ENCODE peak calls at places on chromosome 3, in seven cellular contexts. One of them, this sample, is unnamed.

GRCh38 chr3:173747427-173747826 is 349.9 kb downstream of the NLGN1 start:
- DNase-seq in AG09309: no peak
- DNase-seq in putamen: no peak
- DNase-seq in fibroblast of villous mesenchyme: no peak
- DNase-seq in cardiac muscle cell: no peak
- DNase-seq in stimulated activated CD8-positive, alpha-beta memory T cell treated with anti-CD3 and anti-CD28 coated beads, Interleukin-7, amount 100 ng/mL, for 4 hours: no peak
- DNase-seq in iPS-NIHi11: no peak
- DNase-seq in this sample: no peak

GRCh38 chr3:182357928-182358327 is 435.4 kb upstream of the ATP11B start:
- DNase-seq in AG09309: no peak
- DNase-seq in putamen: no peak
- DNase-seq in fibroblast of villous mesenchyme: no peak
- DNase-seq in cardiac muscle cell: no peak
- DNase-seq in stimulated activated CD8-positive, alpha-beta memory T cell treated with anti-CD3 and anti-CD28 coated beads, Interleukin-7, amount 100 ng/mL, for 4 hours: no peak
- DNase-seq in iPS-NIHi11: no peak
- DNase-seq in this sample: no peak

GRCh38 chr3:118165413-118165812 is 869.2 kb downstream of the IGSF11 start:
- DNase-seq in AG09309: no peak
- DNase-seq in putamen: no peak
- DNase-seq in fibroblast of villous mesenchyme: no peak
- DNase-seq in cardiac muscle cell: no peak
- DNase-seq in stimulated activated CD8-positive, alpha-beta memory T cell treated with anti-CD3 and anti-CD28 coated beads, Interleukin-7, amount 100 ng/mL, for 4 hours: no peak
- DNase-seq in iPS-NIHi11: no peak
- DNase-seq in this sample: no peak

GRCh38 chr3:113825090-113825489 is 13.5 kb upstream of the GRAMD1C start:
- DNase-seq in AG09309: no peak
- DNase-seq in putamen: no peak
- DNase-seq in fibroblast of villous mesenchyme: no peak
- DNase-seq in cardiac muscle cell: no peak
- DNase-seq in stimulated activated CD8-positive, alpha-beta memory T cell treated with anti-CD3 and anti-CD28 coated beads, Interleukin-7, amount 100 ng/mL, for 4 hours: no peak
- DNase-seq in iPS-NIHi11: peak
- DNase-seq in this sample: peak

GRCh38 chr3:195203631-195204030 is 67.3 kb downstream of the XXYLT1 start:
- DNase-seq in AG09309: no peak
- DNase-seq in putamen: no peak
- DNase-seq in fibroblast of villous mesenchyme: no peak
- DNase-seq in cardiac muscle cell: no peak
- DNase-seq in stimulated activated CD8-positive, alpha-beta memory T cell treated with anti-CD3 and anti-CD28 coated beads, Interleukin-7, amount 100 ng/mL, for 4 hours: no peak
- DNase-seq in iPS-NIHi11: no peak
- DNase-seq in this sample: no peak

GRCh38 chr3:48931944-48932580 is 13.4 kb downstream of the ARIH2 start:
- DNase-seq in AG09309: no peak
- DNase-seq in putamen: no peak
- DNase-seq in fibroblast of villous mesenchyme: no peak
- DNase-seq in cardiac muscle cell: no peak
- DNase-seq in stimulated activated CD8-positive, alpha-beta memory T cell treated with anti-CD3 and anti-CD28 coated beads, Interleukin-7, amount 100 ng/mL, for 4 hours: no peak
- DNase-seq in iPS-NIHi11: no peak
- DNase-seq in this sample: no peak

GRCh38 chr3:158261371-158261991 is 151.6 kb downstream of the RSRC1 start:
- DNase-seq in AG09309: no peak
- DNase-seq in putamen: no peak
- DNase-seq in fibroblast of villous mesenchyme: no peak
- DNase-seq in cardiac muscle cell: no peak
- DNase-seq in stimulated activated CD8-positive, alpha-beta memory T cell treated with anti-CD3 and anti-CD28 coated beads, Interleukin-7, amount 100 ng/mL, for 4 hours: no peak
- DNase-seq in iPS-NIHi11: no peak
- DNase-seq in this sample: no peak

GRCh38 chr3:74651239-74651638 is 36.8 kb upstream of the CNTN3 start:
- DNase-seq in AG09309: no peak
- DNase-seq in putamen: no peak
- DNase-seq in fibroblast of villous mesenchyme: no peak
- DNase-seq in cardiac muscle cell: no peak
- DNase-seq in stimulated activated CD8-positive, alpha-beta memory T cell treated with anti-CD3 and anti-CD28 coated beads, Interleukin-7, amount 100 ng/mL, for 4 hours: no peak
- DNase-seq in iPS-NIHi11: no peak
- DNase-seq in this sample: no peak

GRCh38 chr3:8529197-8529637 is 27.6 kb downstream of the LMCD1 start:
- DNase-seq in AG09309: no peak
- DNase-seq in putamen: peak
- DNase-seq in fibroblast of villous mesenchyme: peak
- DNase-seq in cardiac muscle cell: no peak
- DNase-seq in stimulated activated CD8-positive, alpha-beta memory T cell treated with anti-CD3 and anti-CD28 coated beads, Interleukin-7, amount 100 ng/mL, for 4 hours: no peak
- DNase-seq in iPS-NIHi11: no peak
- DNase-seq in this sample: peak

GRCh38 chr3:186596568-186597287 is 16.1 kb upstream of the AHSG start:
- DNase-seq in AG09309: no peak
- DNase-seq in putamen: no peak
- DNase-seq in fibroblast of villous mesenchyme: peak
- DNase-seq in cardiac muscle cell: no peak
- DNase-seq in stimulated activated CD8-positive, alpha-beta memory T cell treated with anti-CD3 and anti-CD28 coated beads, Interleukin-7, amount 100 ng/mL, for 4 hours: no peak
- DNase-seq in iPS-NIHi11: no peak
- DNase-seq in this sample: peak

GRCh38 chr3:182342252-182342651 is 451.1 kb upstream of the ATP11B start:
- DNase-seq in AG09309: no peak
- DNase-seq in putamen: no peak
- DNase-seq in fibroblast of villous mesenchyme: no peak
- DNase-seq in cardiac muscle cell: no peak
- DNase-seq in stimulated activated CD8-positive, alpha-beta memory T cell treated with anti-CD3 and anti-CD28 coated beads, Interleukin-7, amount 100 ng/mL, for 4 hours: no peak
- DNase-seq in iPS-NIHi11: no peak
- DNase-seq in this sample: no peak

GRCh38 chr3:12708584-12709192 is 44.8 kb upstream of the RAF1 start:
- DNase-seq in AG09309: peak
- DNase-seq in putamen: no peak
- DNase-seq in fibroblast of villous mesenchyme: peak
- DNase-seq in cardiac muscle cell: peak
- DNase-seq in stimulated activated CD8-positive, alpha-beta memory T cell treated with anti-CD3 and anti-CD28 coated beads, Interleukin-7, amount 100 ng/mL, for 4 hours: no peak
- DNase-seq in iPS-NIHi11: no peak
- DNase-seq in this sample: peak

GRCh38 chr3:189947948-189948723 is 172.6 kb downstream of the P3H2 start:
- DNase-seq in AG09309: no peak
- DNase-seq in putamen: no peak
- DNase-seq in fibroblast of villous mesenchyme: peak
- DNase-seq in cardiac muscle cell: peak
- DNase-seq in stimulated activated CD8-positive, alpha-beta memory T cell treated with anti-CD3 and anti-CD28 coated beads, Interleukin-7, amount 100 ng/mL, for 4 hours: no peak
- DNase-seq in iPS-NIHi11: no peak
- DNase-seq in this sample: peak

GRCh38 chr3:105970283-105970682 is 101.5 kb upstream of the CBLB start:
- DNase-seq in AG09309: peak
- DNase-seq in putamen: no peak
- DNase-seq in fibroblast of villous mesenchyme: peak
- DNase-seq in cardiac muscle cell: no peak
- DNase-seq in stimulated activated CD8-positive, alpha-beta memory T cell treated with anti-CD3 and anti-CD28 coated beads, Interleukin-7, amount 100 ng/mL, for 4 hours: no peak
- DNase-seq in iPS-NIHi11: peak
- DNase-seq in this sample: peak

GRCh38 chr3:14397531-14397930 is 4.9 kb upstream of the SLC6A6 start:
- DNase-seq in AG09309: no peak
- DNase-seq in putamen: no peak
- DNase-seq in fibroblast of villous mesenchyme: no peak
- DNase-seq in cardiac muscle cell: no peak
- DNase-seq in stimulated activated CD8-positive, alpha-beta memory T cell treated with anti-CD3 and anti-CD28 coated beads, Interleukin-7, amount 100 ng/mL, for 4 hours: no peak
- DNase-seq in iPS-NIHi11: no peak
- DNase-seq in this sample: no peak

GRCh38 chr3:172153335-172153861 is 114.0 kb downstream of the FNDC3B start:
- DNase-seq in AG09309: peak
- DNase-seq in putamen: peak
- DNase-seq in fibroblast of villous mesenchyme: peak
- DNase-seq in cardiac muscle cell: peak
- DNase-seq in stimulated activated CD8-positive, alpha-beta memory T cell treated with anti-CD3 and anti-CD28 coated beads, Interleukin-7, amount 100 ng/mL, for 4 hours: peak
- DNase-seq in iPS-NIHi11: no peak
- DNase-seq in this sample: peak

GRCh38 chr3:142888099-142888483 is 792 bp downstream of the PCOLCE2 start:
- DNase-seq in AG09309: no peak
- DNase-seq in putamen: no peak
- DNase-seq in fibroblast of villous mesenchyme: peak
- DNase-seq in cardiac muscle cell: peak
- DNase-seq in stimulated activated CD8-positive, alpha-beta memory T cell treated with anti-CD3 and anti-CD28 coated beads, Interleukin-7, amount 100 ng/mL, for 4 hours: no peak
- DNase-seq in iPS-NIHi11: peak
- DNase-seq in this sample: no peak

GRCh38 chr3:49805884-49806701 is 3.0 kb downstream of the INKA1 start:
- DNase-seq in AG09309: no peak
- DNase-seq in putamen: no peak
- DNase-seq in fibroblast of villous mesenchyme: peak
- DNase-seq in cardiac muscle cell: no peak
- DNase-seq in stimulated activated CD8-positive, alpha-beta memory T cell treated with anti-CD3 and anti-CD28 coated beads, Interleukin-7, amount 100 ng/mL, for 4 hours: no peak
- DNase-seq in iPS-NIHi11: peak
- DNase-seq in this sample: peak